ENCODE peak calls at places on chromosomes 16 and 17, in ten cellular contexts. E, K, A, Z, D, S, M, B, I and V are unnamed samples.

GRCh38 chr17:38569701-38570512 is 35.8 kb downstream of the SRCIN1 start:
- DNase-seq in K (no peak), I (no peak), B (no peak), E (no peak), Z (no peak), D (no peak), S (peak), A (no peak), M (no peak), V (no peak)

GRCh38 chr16:52191533-52192134 is 355.3 kb downstream of the TOX3 start:
- DNase-seq in K (peak), B (peak), Z (peak), D (peak), E (peak), I (peak), A (peak), M (peak), S (peak), V (no peak)

GRCh38 chr17:34586346-34586846 is 7.0 kb downstream of the TMEM132E start:
- DNase-seq in Z (no peak), I (no peak), S (no peak), B (no peak), A (no peak), D (no peak), K (no peak), E (no peak), M (no peak), V (no peak)

GRCh38 chr17:35244345-35245195 is 1.7 kb downstream of the SLFN5 start:
- DNase-seq in Z (peak), S (peak), A (peak), E (peak), B (peak), K (peak), M (peak), D (peak), I (peak), V (peak)

GRCh38 chr16:58815188-58815888 is 81.2 kb upstream of the GOT2 start:
- DNase-seq in M (no peak), A (peak), S (no peak), K (no peak), E (no peak), I (no peak), D (no peak), Z (no peak), B (no peak), V (no peak)

GRCh38 chr17:75181608-75182318 is 996 bp downstream of the SUMO2 start:
- DNase-seq in D (peak), I (no peak), M (no peak), Z (no peak), K (peak), E (no peak), A (peak), B (peak), S (no peak), V (peak)

GRCh38 chr17:39018267-39019134 is 51.3 kb upstream of the FBXO47 start:
- DNase-seq in E (no peak), Z (no peak), A (no peak), B (no peak), D (no peak), K (no peak), S (no peak), I (no peak), M (no peak), V (no peak)

GRCh38 chr16:28063047-28063521 is 430 bp downstream of the GSG1L start:
- DNase-seq in E (no peak), A (peak), B (no peak), K (peak), I (no peak), M (no peak), D (peak), S (no peak), Z (peak), V (no peak)

GRCh38 chr16:75379911-75380847 is 53.1 kb downstream of the CFDP1 start:
- DNase-seq in I (no peak), D (peak), B (peak), A (no peak), Z (no peak), S (no peak), M (no peak), K (no peak), E (no peak), V (no peak)

GRCh38 chr16:89841275-89841674 is 13.0 kb downstream of the SPIRE2 start:
- DNase-seq in I (no peak), Z (no peak), K (no peak), S (no peak), E (no peak), A (no peak), M (no peak), D (peak), B (no peak), V (no peak)

GRCh38 chr17:40329981-40330794 is 21.2 kb downstream of the RARA start:
- DNase-seq in M (no peak), E (no peak), I (no peak), B (no peak), D (peak), Z (no peak), A (no peak), S (no peak), K (no peak), V (peak)

GRCh38 chr16:66399930-66400329 is 27.2 kb upstream of the BEAN1 start:
- DNase-seq in A (no peak), D (no peak), B (no peak), M (no peak), E (no peak), I (no peak), Z (peak), K (no peak), S (no peak), V (no peak)

GRCh38 chr16:86325895-86326294 is 184.4 kb upstream of the FOXF1 start:
- DNase-seq in A (no peak), B (no peak), S (no peak), E (no peak), I (no peak), K (no peak), Z (no peak), D (no peak), M (no peak), V (no peak)

GRCh38 chr17:73030501-73030911 is 62.0 kb downstream of the SLC39A11 start:
- DNase-seq in M (no peak), K (no peak), Z (peak), D (no peak), B (peak), S (no peak), A (no peak), I (no peak), E (no peak), V (no peak)

GRCh38 chr17:12027658-12028057 is 7.0 kb downstream of the MAP2K4 start:
- DNase-seq in M (no peak), I (no peak), Z (no peak), K (no peak), E (no peak), S (no peak), A (no peak), D (no peak), B (no peak), V (no peak)

GRCh38 chr16:77943770-77944169 is 78.6 kb upstream of the CLEC3A start:
- DNase-seq in M (no peak), S (no peak), E (no peak), K (no peak), I (no peak), B (no peak), Z (no peak), A (no peak), D (no peak), V (no peak)

GRCh38 chr17:36939944-36940312 is 2.7 kb downstream of the LHX1 start:
- DNase-seq in A (no peak), K (no peak), B (no peak), Z (peak), I (no peak), E (no peak), M (no peak), D (no peak), S (no peak), V (no peak)

GRCh38 chr16:89954462-89954861 is 5.9 kb downstream of the DEF8 start:
- DNase-seq in M (no peak), S (no peak), I (no peak), D (no peak), K (no peak), A (no peak), E (no peak), B (no peak), Z (no peak), V (no peak)

GRCh38 chr17:79045001-79045729 is 21.2 kb downstream of the C1QTNF1 start:
- DNase-seq in M (no peak), B (no peak), Z (no peak), I (no peak), E (no peak), S (no peak), D (no peak), K (no peak), A (no peak), V (no peak)

GRCh38 chr16:25155553-25156460 is 44.3 kb downstream of the LCMT1 start:
- DNase-seq in D (peak), K (no peak), M (no peak), S (no peak), A (peak), I (no peak), E (peak), B (no peak), Z (no peak), V (no peak)

GRCh38 chr16:57141822-57142631 is 43.8 kb downstream of the PSME3IP1 start:
- DNase-seq in B (no peak), I (no peak), M (no peak), S (no peak), A (no peak), K (no peak), Z (no peak), E (no peak), D (no peak), V (no peak)